ENCODE peak calls at places on chromosomes 7 and 10, in five cellular contexts. D is BJ, O is IMR-90, Z is foreskin fibroblast, G is ovary. V is an unnamed sample.

GRCh38 chr7:75966209-75966961 is 28.0 kb downstream of the TMEM120A start:
- DNase-seq in D (peak; percentile 49), O (no peak), Z (peak; percentile 91), G (peak; percentile 62), V (peak; percentile 97)

GRCh38 chr10:132536241-132536963 is 1.2 kb upstream of the INPP5A start:
- DNase-seq in D (no peak), O (no peak), Z (peak; percentile 57), G (peak; percentile 42), V (no peak)

GRCh38 chr7:5625938-5626337 is 155.5 kb downstream of the RNF216 start:
- DNase-seq in D (peak; percentile 45), O (peak; percentile 94), Z (peak; percentile 85), G (no peak), V (peak; percentile 91)

GRCh38 chr10:61793760-61794713 is 107.5 kb upstream of the ARID5B start:
- DNase-seq in D (peak; percentile 46), O (peak; percentile 79), Z (peak; percentile 70), G (no peak), V (peak; percentile 65)

GRCh38 chr10:68628576-68629127 is 68.5 kb downstream of the TET1 start:
- DNase-seq in D (no peak), O (peak; percentile 34), Z (peak; percentile 37), G (no peak), V (no peak)

GRCh38 chr10:93039721-93040120 is 20.9 kb upstream of the CYP26C1 start:
- DNase-seq in D (no peak), O (peak; percentile 46), Z (peak; percentile 72), G (no peak), V (peak; percentile 52)

GRCh38 chr7:149732111-149732561 is 41.3 kb downstream of the ZNF467 start:
- DNase-seq in D (no peak), O (no peak), Z (no peak), G (peak; percentile 4), V (no peak)

GRCh38 chr7:103413407-103413806 is 32.6 kb downstream of the SLC26A5 start:
- DNase-seq in D (no peak), O (no peak), Z (no peak), G (no peak), V (no peak)

GRCh38 chr7:47783456-47784240 is 164.6 kb downstream of the PKD1L1 start:
- DNase-seq in D (peak; percentile 96), O (peak; percentile 98), Z (peak; percentile 92), G (peak; percentile 69), V (peak; percentile 96)

GRCh38 chr7:154858836-154859537 is 143.9 kb downstream of the PAXIP1 start:
- DNase-seq in D (no peak), O (no peak), Z (no peak), G (no peak), V (no peak)

GRCh38 chr10:43408710-43409384 is at the start of gene HNRNPF:
- DNase-seq in D (peak; percentile 78), O (peak; percentile 93), Z (peak; percentile 99), G (peak; percentile 95), V (peak; percentile 93)

GRCh38 chr10:72605137-72605536 is 20.7 kb downstream of the MICU1 start:
- DNase-seq in D (no peak), O (no peak), Z (no peak), G (no peak), V (no peak)

GRCh38 chr7:108650487-108650886 is 80.8 kb downstream of the DNAJB9 start:
- DNase-seq in D (no peak), O (peak; percentile 29), Z (peak; percentile 37), G (no peak), V (peak; percentile 39)

GRCh38 chr10:48690791-48691660 is 6.4 kb downstream of the WDFY4 start:
- DNase-seq in D (no peak), O (no peak), Z (no peak), G (no peak), V (no peak)

GRCh38 chr7:132251327-132251659 is 325.0 kb downstream of the PLXNA4 start:
- DNase-seq in D (no peak), O (no peak), Z (no peak), G (peak; percentile 12), V (no peak)

GRCh38 chr10:77392236-77392721 is 245.3 kb downstream of the KCNMA1 start:
- DNase-seq in D (no peak), O (peak; percentile 60), Z (peak; percentile 82), G (no peak), V (peak; percentile 75)

GRCh38 chr10:62056219-62056618 is 154.7 kb downstream of the ARID5B start:
- DNase-seq in D (no peak), O (no peak), Z (no peak), G (no peak), V (no peak)

GRCh38 chr7:106047818-106048490 is 64.2 kb downstream of the SYPL1 start:
- DNase-seq in D (no peak), O (no peak), Z (no peak), G (no peak), V (no peak)

GRCh38 chr10:31120392-31120791 is 88.7 kb upstream of the ZNF438 start:
- DNase-seq in D (no peak), O (peak; percentile 38), Z (no peak), G (no peak), V (no peak)

GRCh38 chr7:151888079-151888673 is 11.3 kb upstream of the PRKAG2 start:
- DNase-seq in D (no peak), O (no peak), Z (no peak), G (no peak), V (no peak)

GRCh38 chr10:74012480-74012879 is 14.6 kb downstream of the VCL start:
- DNase-seq in D (no peak), O (no peak), Z (no peak), G (no peak), V (no peak)
- H3K4me3 ChIP-seq in D (no peak overlapping the region), O (no peak overlapping the region), Z (no peak overlapping the region), G (no peak overlapping the region), V (no peak overlapping the region)

GRCh38 chr10:91603173-91603572 is 29.7 kb downstream of the PPP1R3C start:
- DNase-seq in D (no peak), O (no peak), Z (no peak), G (no peak), V (no peak)

GRCh38 chr10:91605968-91606367 is 26.9 kb downstream of the PPP1R3C start:
- DNase-seq in D (no peak), O (no peak), Z (no peak), G (no peak), V (no peak)

GRCh38 chr10:91603931-91604331 is 28.9 kb downstream of the PPP1R3C start:
- DNase-seq in D (no peak), O (no peak), Z (no peak), G (no peak), V (no peak)

GRCh38 chr10:91604936-91605534 is 27.8 kb downstream of the PPP1R3C start:
- DNase-seq in D (no peak), O (peak; percentile 79), Z (peak; percentile 75), G (no peak), V (peak; percentile 84)

GRCh38 chr10:91604462-91604935 is 28.4 kb downstream of the PPP1R3C start:
- DNase-seq in D (no peak), O (no peak), Z (peak; percentile 43), G (no peak), V (no peak)
- TF ChIP-seq CTCF in D (peak; percentile 47), O (peak; percentile 26), Z (peak; percentile 24), G (no peak), V (peak; percentile 14)

DNA sequence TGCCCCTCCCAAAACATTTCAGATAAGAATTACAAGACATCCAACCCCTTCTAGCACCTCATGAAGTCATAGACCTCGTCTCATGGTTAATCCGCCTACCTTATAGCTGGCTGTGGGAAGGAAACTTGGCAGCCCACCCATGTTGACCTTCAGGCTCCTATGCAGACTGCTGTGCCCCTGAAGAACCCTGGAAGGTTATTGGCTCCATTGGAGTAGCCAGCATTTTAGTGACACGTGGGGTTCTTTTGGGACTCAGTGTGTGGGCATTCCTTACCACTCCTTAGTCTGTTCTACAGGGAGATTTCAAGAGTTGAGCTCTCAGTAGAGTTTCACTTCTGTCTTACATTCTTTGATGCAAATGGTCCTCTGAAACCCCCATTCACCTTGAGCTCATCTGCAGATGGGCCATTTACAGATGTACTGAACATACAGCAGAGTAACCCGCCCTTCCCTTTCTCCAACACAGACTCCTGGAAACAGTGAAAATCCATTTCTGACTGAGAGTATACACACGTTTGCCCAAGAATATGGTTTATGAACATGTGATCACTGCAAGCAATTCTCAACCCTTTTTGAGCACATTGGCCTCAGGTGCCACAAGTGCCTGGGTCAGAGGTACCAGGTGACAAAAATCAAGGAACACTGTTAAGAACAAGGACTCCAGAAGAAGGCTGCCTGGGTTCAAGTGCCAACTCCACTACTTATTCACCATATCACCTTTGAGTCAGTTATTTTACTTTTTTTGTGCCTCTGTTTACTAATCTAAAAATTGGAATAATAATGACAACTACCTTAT is 54.0 kb upstream of the HECW1 start:
- DNase-seq in D (no peak), O (no peak), Z (no peak), G (no peak), V (no peak)
- H3K4me3 ChIP-seq in D (no peak overlapping the region), O (no peak overlapping the region), Z (no peak overlapping the region), G (no peak overlapping the region), V (no peak overlapping the region)

GRCh38 chr10:84201244-84201606 is 6.9 kb downstream of the CDHR1 start:
- DNase-seq in D (no peak), O (no peak), Z (no peak), G (no peak), V (no peak)
- TF ChIP-seq CTCF in D (no peak), O (no peak), Z (no peak), G (no peak), V (no peak)

DNA sequence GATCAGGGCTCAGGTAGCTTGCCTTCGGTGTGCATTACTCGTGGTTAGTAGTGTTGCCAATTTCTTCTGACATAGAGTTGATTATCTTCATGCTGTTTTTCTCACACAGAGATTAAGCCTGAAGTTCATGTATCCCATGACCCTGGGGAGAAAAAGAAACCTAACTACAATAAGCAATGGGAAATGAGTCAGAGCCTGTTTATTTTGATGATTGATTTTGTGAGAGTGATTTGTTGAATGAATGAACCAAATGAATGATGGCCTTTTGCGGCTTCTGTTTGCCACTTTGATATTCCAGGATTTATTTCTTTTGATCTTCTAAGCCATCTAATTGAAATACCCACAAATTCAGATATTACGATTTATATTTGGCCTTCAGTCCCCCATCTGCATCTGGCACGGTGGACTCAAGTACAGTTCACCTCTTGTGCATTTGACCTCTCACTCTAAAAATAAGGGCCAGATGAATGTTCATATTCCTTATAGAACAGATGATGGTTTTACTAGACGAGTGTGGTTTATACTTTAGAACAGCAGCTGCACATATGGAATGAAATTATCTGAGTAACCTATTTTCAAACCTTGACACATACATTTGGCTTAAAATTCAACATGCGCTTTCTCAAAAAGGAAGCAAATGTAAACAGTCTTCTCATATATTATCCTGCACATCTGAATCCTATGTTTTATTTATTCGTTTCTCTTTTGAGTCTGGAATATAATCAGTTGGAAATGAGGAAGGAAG is 110.8 kb downstream of the PLCE1 start:
- DNase-seq in D (no peak), O (peak; percentile 76), Z (peak; percentile 60), G (no peak), V (peak; percentile 54)
- H3K4me3 ChIP-seq in D (no peak overlapping the region), O (no peak overlapping the region), Z (no peak overlapping the region), G (no peak overlapping the region), V (no peak overlapping the region)

GRCh38 chr10:104777086-104777799 is 136.2 kb downstream of the SORCS3 start:
- DNase-seq in D (no peak), O (no peak), Z (no peak), G (no peak), V (no peak)
- TF ChIP-seq CTCF in D (no peak), O (no peak), Z (no peak), G (no peak), V (no peak)

GRCh38 chr10:129964611-129965417 is 740 bp upstream of the EBF3 start:
- DNase-seq in D (no peak), O (no peak), Z (peak; percentile 53), G (no peak), V (no peak)
- H3K4me3 ChIP-seq in D (peak overlapping the region; percentile 19), O (peak overlapping the region; percentile 23), Z (peak overlapping the region; percentile 55), G (no peak overlapping the region), V (peak overlapping the region; percentile 27)

V was measured in fibroblast of mammary gland.